ENCODE peak calls at places on chromosomes 7 and 10, in five cellular contexts. One of them, this sample, is unnamed.

GRCh38 chr7:16484453-16485158 is 19.1 kb upstream of the SOSTDC1 start:
- DNase-seq in lung: no peak
- DNase-seq in CD8-positive, alpha-beta T cell: no peak
- DNase-seq in body of pancreas: no peak
- DNase-seq in astrocyte of the cerebellum: peak
- DNase-seq in this sample: peak

GRCh38 chr10:124728071-124728829 is 15.9 kb downstream of the FAM53B start:
- DNase-seq in lung: no peak
- DNase-seq in CD8-positive, alpha-beta T cell: peak
- DNase-seq in body of pancreas: no peak
- DNase-seq in astrocyte of the cerebellum: no peak
- DNase-seq in this sample: no peak

GRCh38 chr7:6628045-6628444 is 9.1 kb upstream of the ZNF316 start:
- DNase-seq in lung: no peak
- DNase-seq in CD8-positive, alpha-beta T cell: no peak
- DNase-seq in body of pancreas: no peak
- DNase-seq in astrocyte of the cerebellum: no peak
- DNase-seq in this sample: no peak

GRCh38 chr7:601573-602340 is 82.1 kb upstream of the PDGFA start:
- DNase-seq in lung: peak
- DNase-seq in CD8-positive, alpha-beta T cell: peak
- DNase-seq in body of pancreas: peak
- DNase-seq in astrocyte of the cerebellum: no peak
- DNase-seq in this sample: no peak

GRCh38 chr10:4355346-4355745 is 470.7 kb upstream of the AKR1E2 start:
- DNase-seq in lung: no peak
- DNase-seq in CD8-positive, alpha-beta T cell: no peak
- DNase-seq in body of pancreas: no peak
- DNase-seq in astrocyte of the cerebellum: no peak
- DNase-seq in this sample: no peak

GRCh38 chr7:79880312-79880711 is 254.3 kb upstream of the GNAI1 start:
- DNase-seq in lung: no peak
- DNase-seq in CD8-positive, alpha-beta T cell: no peak
- DNase-seq in body of pancreas: no peak
- DNase-seq in astrocyte of the cerebellum: no peak
- DNase-seq in this sample: no peak

GRCh38 chr10:77070892-77071595 is 566.6 kb downstream of the KCNMA1 start:
- DNase-seq in lung: no peak
- DNase-seq in CD8-positive, alpha-beta T cell: no peak
- DNase-seq in body of pancreas: peak
- DNase-seq in astrocyte of the cerebellum: no peak
- DNase-seq in this sample: no peak

GRCh38 chr7:74483402-74484336 is 30.0 kb downstream of the GTF2IRD1 start:
- DNase-seq in lung: no peak
- DNase-seq in CD8-positive, alpha-beta T cell: no peak
- DNase-seq in body of pancreas: peak
- DNase-seq in astrocyte of the cerebellum: no peak
- DNase-seq in this sample: peak

GRCh38 chr7:69399038-69399800 is 199.1 kb upstream of the AUTS2 start:
- DNase-seq in lung: no peak
- DNase-seq in CD8-positive, alpha-beta T cell: no peak
- DNase-seq in body of pancreas: no peak
- DNase-seq in astrocyte of the cerebellum: no peak
- DNase-seq in this sample: no peak

GRCh38 chr10:21467633-21468032 is 57.8 kb downstream of the SKIDA1 start:
- DNase-seq in lung: no peak
- DNase-seq in CD8-positive, alpha-beta T cell: no peak
- DNase-seq in body of pancreas: no peak
- DNase-seq in astrocyte of the cerebellum: no peak
- DNase-seq in this sample: no peak

GRCh38 chr10:70114902-70115301 is 17.7 kb downstream of the AIFM2 start:
- DNase-seq in lung: no peak
- DNase-seq in CD8-positive, alpha-beta T cell: no peak
- DNase-seq in body of pancreas: no peak
- DNase-seq in astrocyte of the cerebellum: no peak
- DNase-seq in this sample: no peak

GRCh38 chr7:43791665-43792064 is 33.2 kb downstream of the BLVRA start:
- DNase-seq in lung: no peak
- DNase-seq in CD8-positive, alpha-beta T cell: no peak
- DNase-seq in body of pancreas: no peak
- DNase-seq in astrocyte of the cerebellum: no peak
- DNase-seq in this sample: no peak

GRCh38 chr7:158885624-158886023 is 29.3 kb downstream of the DYNC2I1 start:
- DNase-seq in lung: no peak
- DNase-seq in CD8-positive, alpha-beta T cell: no peak
- DNase-seq in body of pancreas: no peak
- DNase-seq in astrocyte of the cerebellum: no peak
- DNase-seq in this sample: no peak

GRCh38 chr10:73459683-73460314 is 26.4 kb upstream of the MSS51 start:
- DNase-seq in lung: no peak
- DNase-seq in CD8-positive, alpha-beta T cell: no peak
- DNase-seq in body of pancreas: no peak
- DNase-seq in astrocyte of the cerebellum: no peak
- DNase-seq in this sample: no peak

GRCh38 chr7:105816954-105817615 is 59.3 kb downstream of the ATXN7L1 start:
- DNase-seq in lung: no peak
- DNase-seq in CD8-positive, alpha-beta T cell: no peak
- DNase-seq in body of pancreas: no peak
- DNase-seq in astrocyte of the cerebellum: no peak
- DNase-seq in this sample: no peak

GRCh38 chr10:26911811-26912461 is 51.2 kb upstream of the ABI1 start:
- DNase-seq in lung: no peak
- DNase-seq in CD8-positive, alpha-beta T cell: no peak
- DNase-seq in body of pancreas: no peak
- DNase-seq in astrocyte of the cerebellum: no peak
- DNase-seq in this sample: no peak

GRCh38 chr10:98403812-98404504 is 11.0 kb downstream of the PYROXD2 start:
- DNase-seq in lung: no peak
- DNase-seq in CD8-positive, alpha-beta T cell: no peak
- DNase-seq in body of pancreas: no peak
- DNase-seq in astrocyte of the cerebellum: no peak
- DNase-seq in this sample: no peak

GRCh38 chr7:108459922-108460551 is 3.8 kb upstream of the NRCAM start:
- DNase-seq in lung: no peak
- DNase-seq in CD8-positive, alpha-beta T cell: peak
- DNase-seq in body of pancreas: peak
- DNase-seq in astrocyte of the cerebellum: no peak
- DNase-seq in this sample: no peak

GRCh38 chr10:79286318-79286951 is 60.8 kb upstream of the PPIF start:
- DNase-seq in lung: peak
- DNase-seq in CD8-positive, alpha-beta T cell: peak
- DNase-seq in body of pancreas: peak
- DNase-seq in astrocyte of the cerebellum: no peak
- DNase-seq in this sample: no peak

GRCh38 chr7:66921396-66921917 is 432 bp downstream of the TMEM248 start:
- DNase-seq in lung: peak
- DNase-seq in CD8-positive, alpha-beta T cell: no peak
- DNase-seq in body of pancreas: peak
- DNase-seq in astrocyte of the cerebellum: peak
- DNase-seq in this sample: peak

GRCh38 chr7:64869121-64869725 is 33.9 kb upstream of the ZNF273 start:
- DNase-seq in lung: peak
- DNase-seq in CD8-positive, alpha-beta T cell: no peak
- DNase-seq in body of pancreas: no peak
- DNase-seq in astrocyte of the cerebellum: no peak
- DNase-seq in this sample: no peak

GRCh38 chr7:144437370-144438191 is 34.1 kb upstream of the NOBOX start:
- DNase-seq in lung: peak
- DNase-seq in CD8-positive, alpha-beta T cell: peak
- DNase-seq in body of pancreas: peak
- DNase-seq in astrocyte of the cerebellum: peak
- DNase-seq in this sample: peak

GRCh38 chr7:121038717-121039509 is 50.4 kb downstream of the CPED1 start:
- DNase-seq in lung: no peak
- DNase-seq in CD8-positive, alpha-beta T cell: no peak
- DNase-seq in body of pancreas: no peak
- DNase-seq in astrocyte of the cerebellum: no peak
- DNase-seq in this sample: no peak

GRCh38 chr7:7798510-7798909 is 80.1 kb upstream of the RPA3 start:
- DNase-seq in lung: no peak
- DNase-seq in CD8-positive, alpha-beta T cell: no peak
- DNase-seq in body of pancreas: no peak
- DNase-seq in astrocyte of the cerebellum: no peak
- DNase-seq in this sample: no peak

GRCh38 chr10:8049151-8049873 is 5.2 kb upstream of the GATA3 start:
- DNase-seq in lung: no peak
- DNase-seq in CD8-positive, alpha-beta T cell: no peak
- DNase-seq in body of pancreas: no peak
- DNase-seq in astrocyte of the cerebellum: no peak
- DNase-seq in this sample: no peak

GRCh38 chr7:112556633-112557032 is 75.8 kb downstream of the LSMEM1 start:
- DNase-seq in lung: no peak
- DNase-seq in CD8-positive, alpha-beta T cell: no peak
- DNase-seq in body of pancreas: no peak
- DNase-seq in astrocyte of the cerebellum: no peak
- DNase-seq in this sample: no peak

GRCh38 chr10:6171891-6172354 is 30.8 kb upstream of the PFKFB3 start:
- DNase-seq in lung: peak
- DNase-seq in CD8-positive, alpha-beta T cell: no peak
- DNase-seq in body of pancreas: peak
- DNase-seq in astrocyte of the cerebellum: peak
- DNase-seq in this sample: no peak

GRCh38 chr7:43647772-43648643 is 65.1 kb downstream of the STK17A start:
- DNase-seq in lung: peak
- DNase-seq in CD8-positive, alpha-beta T cell: peak
- DNase-seq in body of pancreas: peak
- DNase-seq in astrocyte of the cerebellum: peak
- DNase-seq in this sample: peak

GRCh38 chr7:100169147-100169850 is 882 bp upstream of the GAL3ST4 start:
- DNase-seq in lung: no peak
- DNase-seq in CD8-positive, alpha-beta T cell: peak
- DNase-seq in body of pancreas: no peak
- DNase-seq in astrocyte of the cerebellum: no peak
- DNase-seq in this sample: no peak

GRCh38 chr7:27547401-27547800 is 115.3 kb downstream of the HIBADH start:
- DNase-seq in lung: no peak
- DNase-seq in CD8-positive, alpha-beta T cell: no peak
- DNase-seq in body of pancreas: no peak
- DNase-seq in astrocyte of the cerebellum: no peak
- DNase-seq in this sample: peak

GRCh38 chr7:12256025-12256570 is 45.0 kb downstream of the TMEM106B start:
- DNase-seq in lung: no peak
- DNase-seq in CD8-positive, alpha-beta T cell: no peak
- DNase-seq in body of pancreas: no peak
- DNase-seq in astrocyte of the cerebellum: no peak
- DNase-seq in this sample: peak

GRCh38 chr10:43121444-43121843 is 16.8 kb upstream of the CSGALNACT2 start:
- DNase-seq in lung: no peak
- DNase-seq in CD8-positive, alpha-beta T cell: no peak
- DNase-seq in body of pancreas: no peak
- DNase-seq in astrocyte of the cerebellum: no peak
- DNase-seq in this sample: no peak

GRCh38 chr7:75638607-75639070 is 100.1 kb downstream of the HIP1 start:
- DNase-seq in lung: peak
- DNase-seq in CD8-positive, alpha-beta T cell: no peak
- DNase-seq in body of pancreas: peak
- DNase-seq in astrocyte of the cerebellum: no peak
- DNase-seq in this sample: no peak

GRCh38 chr7:44071726-44072363 is 6.5 kb upstream of the PGAM2 start:
- DNase-seq in lung: no peak
- DNase-seq in CD8-positive, alpha-beta T cell: no peak
- DNase-seq in body of pancreas: no peak
- DNase-seq in astrocyte of the cerebellum: no peak
- DNase-seq in this sample: no peak

GRCh38 chr7:4830176-4830575 is 31.7 kb downstream of the PAPOLB start:
- DNase-seq in lung: peak
- DNase-seq in CD8-positive, alpha-beta T cell: peak
- DNase-seq in body of pancreas: peak
- DNase-seq in astrocyte of the cerebellum: peak
- DNase-seq in this sample: peak
- TF ChIP-seq CTCF in lung: peak
- TF ChIP-seq CTCF in CD8-positive, alpha-beta T cell: peak
- TF ChIP-seq CTCF in body of pancreas: peak
- TF ChIP-seq CTCF in astrocyte of the cerebellum: peak
- TF ChIP-seq CTCF in this sample: peak

GRCh38 chr10:60138842-60139241 is 232.5 kb upstream of the CCDC6 start:
- DNase-seq in lung: no peak
- DNase-seq in CD8-positive, alpha-beta T cell: no peak
- DNase-seq in body of pancreas: no peak
- DNase-seq in astrocyte of the cerebellum: no peak
- DNase-seq in this sample: no peak
- H3K4me3 ChIP-seq in lung: no peak
- H3K4me3 ChIP-seq in CD8-positive, alpha-beta T cell: no peak
- H3K4me3 ChIP-seq in body of pancreas: no peak
- H3K4me3 ChIP-seq in astrocyte of the cerebellum: no peak
- H3K4me3 ChIP-seq in this sample: no peak

GRCh38 chr10:90779573-90779972 is 78.3 kb downstream of the HTR7 start:
- DNase-seq in lung: no peak
- DNase-seq in CD8-positive, alpha-beta T cell: no peak
- DNase-seq in body of pancreas: no peak
- DNase-seq in astrocyte of the cerebellum: no peak
- DNase-seq in this sample: no peak
- TF ChIP-seq CTCF in lung: no peak
- TF ChIP-seq CTCF in CD8-positive, alpha-beta T cell: no peak
- TF ChIP-seq CTCF in body of pancreas: no peak
- TF ChIP-seq CTCF in astrocyte of the cerebellum: peak
- TF ChIP-seq CTCF in this sample: peak

GRCh38 chr7:125241548-125241947 is 311.9 kb upstream of the POT1 start:
- DNase-seq in lung: no peak
- DNase-seq in CD8-positive, alpha-beta T cell: no peak
- DNase-seq in body of pancreas: no peak
- DNase-seq in astrocyte of the cerebellum: no peak
- DNase-seq in this sample: no peak
- H3K4me3 ChIP-seq in lung: no peak
- H3K4me3 ChIP-seq in CD8-positive, alpha-beta T cell: no peak
- H3K4me3 ChIP-seq in body of pancreas: no peak
- H3K4me3 ChIP-seq in astrocyte of the cerebellum: no peak
- H3K4me3 ChIP-seq in this sample: no peak

DNA sequence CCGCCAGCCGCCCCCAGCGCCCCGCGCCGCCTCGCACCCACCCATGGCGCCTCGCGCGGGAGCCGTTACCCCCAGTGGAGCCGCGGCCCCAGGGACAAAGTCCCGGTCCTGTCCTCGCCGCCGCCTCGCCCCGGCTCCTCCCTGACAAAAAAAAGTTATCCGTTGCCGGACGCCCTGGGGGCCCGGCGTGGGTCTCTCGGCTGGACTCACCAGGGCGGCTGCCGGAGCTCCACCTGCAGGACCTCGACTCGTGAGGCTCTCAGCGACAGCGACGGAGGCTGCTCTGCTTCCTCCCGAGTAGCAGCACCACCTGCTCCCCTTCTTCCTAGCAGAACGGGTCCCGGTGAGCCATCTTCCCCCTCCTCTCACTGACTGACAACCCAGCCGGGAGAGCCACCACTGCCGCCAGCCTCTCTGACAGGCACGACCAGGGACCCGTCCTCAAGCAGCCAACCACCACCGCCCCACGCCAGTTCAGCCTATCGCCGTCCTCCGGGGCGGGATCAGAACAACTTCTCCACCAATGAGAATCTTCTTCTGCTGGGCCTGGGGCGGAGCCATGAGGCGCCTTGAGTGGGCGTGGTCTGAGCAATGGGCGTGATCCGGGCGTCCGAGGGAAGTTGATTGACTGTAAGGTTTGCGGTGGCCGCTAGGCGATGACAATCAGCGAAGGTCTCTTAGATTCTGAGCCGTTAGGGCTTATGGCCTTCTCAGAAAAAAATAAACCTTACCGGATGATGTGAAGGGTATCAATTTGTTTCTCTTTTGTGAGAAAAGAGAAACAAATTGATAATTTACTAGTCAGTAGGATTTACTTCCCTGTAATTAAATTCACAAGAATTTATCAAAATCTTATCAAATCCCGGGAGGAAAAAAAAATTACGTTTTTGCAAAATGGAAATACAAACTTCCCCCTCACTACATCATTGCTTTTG is at the start of gene HYCC1:
- DNase-seq in lung: peak
- DNase-seq in CD8-positive, alpha-beta T cell: peak
- DNase-seq in body of pancreas: peak
- DNase-seq in astrocyte of the cerebellum: peak
- DNase-seq in this sample: peak
- TF ChIP-seq CTCF in lung: peak
- TF ChIP-seq CTCF in CD8-positive, alpha-beta T cell: peak
- TF ChIP-seq CTCF in body of pancreas: peak
- TF ChIP-seq CTCF in astrocyte of the cerebellum: peak
- TF ChIP-seq CTCF in this sample: peak

This sample was measured in retinal pigment epithelial cell.